ENCODE peak calls at places on chromosome X, in seven cellular contexts. Z is endothelial cell; A is CD4-positive, CD25-positive, alpha-beta regulatory T cell; M is activated CD8-positive, alpha-beta memory T cell treated with anti-CD3 and anti-CD28 coated beads for 1 hour; V is amygdala; O is IMR-90; I is non-pigmented ciliary epithelial cell. G is an unnamed sample.

GRCh38 chrX:40148439-40149285 is 50.9 kb upstream of the BCOR start:
- DNase-seq in Z (peak), A (no peak), M (no peak), V (no peak), O (no peak), I (no peak), G (no peak)

GRCh38 chrX:29617276-29617675 is 598.1 kb upstream of the MAGEB2 start:
- DNase-seq in Z (no peak), A (no peak), M (no peak), V (no peak), O (peak), I (no peak), G (peak)

GRCh38 chrX:19810809-19811208 is 76.6 kb downstream of the SH3KBP1 start:
- DNase-seq in Z (no peak), A (no peak), M (no peak), V (no peak), O (peak), I (no peak), G (peak)

GRCh38 chrX:101287402-101287801 is 3.7 kb downstream of the TAF7L start:
- DNase-seq in Z (peak), A (peak), M (no peak), V (no peak), O (peak), I (peak), G (peak)

GRCh38 chrX:42797646-42798045 is 19.7 kb upstream of the PPP1R2C start:
- DNase-seq in Z (no peak), A (no peak), M (no peak), V (no peak), O (no peak), I (no peak), G (no peak)

GRCh38 chrX:17601816-17602215 is 135.5 kb upstream of the SCML1 start:
- DNase-seq in Z (no peak), A (no peak), M (no peak), V (no peak), O (no peak), I (no peak), G (no peak)

GRCh38 chrX:69124108-69124507 is 41.1 kb downstream of the PJA1 start:
- DNase-seq in Z (no peak), A (no peak), M (no peak), V (no peak), O (peak), I (no peak), G (peak)

GRCh38 chrX:13194291-13195103 is 125.4 kb downstream of the ATXN3L start:
- DNase-seq in Z (no peak), A (no peak), M (no peak), V (no peak), O (no peak), I (no peak), G (no peak)

GRCh38 chrX:154091678-154092077 is 5.8 kb downstream of the MECP2 start:
- DNase-seq in Z (no peak), A (no peak), M (no peak), V (no peak), O (no peak), I (no peak), G (no peak)

GRCh38 chrX:104370089-104370488 is 115.4 kb upstream of the ESX1 start:
- DNase-seq in Z (peak), A (no peak), M (no peak), V (no peak), O (no peak), I (no peak), G (peak)

GRCh38 chrX:138748480-138748879 is 37.0 kb upstream of the FGF13 start:
- DNase-seq in Z (no peak), A (no peak), M (no peak), V (no peak), O (peak), I (no peak), G (peak)

GRCh38 chrX:111098874-111099273 is 2.9 kb downstream of the PAK3 start:
- DNase-seq in Z (peak), A (peak), M (peak), V (no peak), O (peak), I (no peak), G (peak)

GRCh38 chrX:11319689-11320302 is 26.6 kb downstream of the AMELX start:
- DNase-seq in Z (no peak), A (no peak), M (no peak), V (no peak), O (peak), I (no peak), G (no peak)

GRCh38 chrX:8841911-8842310 is 40.7 kb upstream of the FAM9A start:
- DNase-seq in Z (no peak), A (no peak), M (no peak), V (no peak), O (no peak), I (no peak), G (no peak)

GRCh38 chrX:111003118-111003517 is 92.9 kb upstream of the PAK3 start:
- DNase-seq in Z (no peak), A (no peak), M (no peak), V (no peak), O (no peak), I (no peak), G (no peak)

GRCh38 chrX:112868586-112868985 is 28.0 kb upstream of the AMOT start:
- DNase-seq in Z (no peak), A (no peak), M (no peak), V (no peak), O (no peak), I (no peak), G (no peak)

GRCh38 chrX:41010188-41010846 is 74.9 kb upstream of the USP9X start:
- DNase-seq in Z (peak), A (peak), M (peak), V (no peak), O (peak), I (no peak), G (peak)

GRCh38 chrX:72142931-72143709 is 11.4 kb upstream of the RTL5 start:
- DNase-seq in Z (no peak), A (no peak), M (no peak), V (no peak), O (no peak), I (no peak), G (no peak)

GRCh38 chrX:41607264-41607832 is 81.4 kb upstream of the GPR34 start:
- DNase-seq in Z (no peak), A (no peak), M (no peak), V (no peak), O (no peak), I (no peak), G (no peak)

GRCh38 chrX:133527825-133528224 is 112.5 kb upstream of the GPC4 start:
- DNase-seq in Z (no peak), A (no peak), M (no peak), V (no peak), O (no peak), I (no peak), G (no peak)

GRCh38 chrX:9337056-9337455 is 127.8 kb upstream of the TBL1X start:
- DNase-seq in Z (no peak), A (no peak), M (no peak), V (no peak), O (peak), I (no peak), G (peak)

GRCh38 chrX:136121788-136122187 is 25.5 kb upstream of the FHL1 start:
- DNase-seq in Z (no peak), A (no peak), M (no peak), V (no peak), O (no peak), I (no peak), G (peak)

GRCh38 chrX:136608295-136608933 is 39.5 kb upstream of the CD40LG start:
- DNase-seq in Z (peak), A (peak), M (no peak), V (no peak), O (no peak), I (peak), G (peak)

GRCh38 chrX:119391279-119391678 is 7.9 kb upstream of the SLC25A43 start:
- DNase-seq in Z (no peak), A (no peak), M (no peak), V (no peak), O (peak), I (no peak), G (peak)

GRCh38 chrX:154002215-154002719 is 17.4 kb downstream of the IRAK1 start:
- DNase-seq in Z (no peak), A (peak), M (no peak), V (no peak), O (peak), I (no peak), G (peak)

GRCh38 chrX:45472968-45473367 is 272.3 kb upstream of the DIPK2B start:
- DNase-seq in Z (no peak), A (no peak), M (no peak), V (no peak), O (peak), I (no peak), G (peak)

GRCh38 chrX:46179748-46180147 is 365.5 kb downstream of the ZNF674 start:
- DNase-seq in Z (no peak), A (no peak), M (no peak), V (no peak), O (no peak), I (no peak), G (no peak)

GRCh38 chrX:48937065-48937907 is 18.5 kb upstream of the PIM2 start:
- DNase-seq in Z (no peak), A (peak), M (peak), V (no peak), O (no peak), I (no peak), G (peak)

G was measured in cardiac fibroblast.